ENCODE peak calls at places on chromosomes 1 and 21, in eight cellular contexts. O is NCI-H2081, N is RCC 7860, H is BJ, G is DMS 273 treated with DMSO at 0.1 percent for 48 hours, W is HTR-8/SVneo, I is EL, X is Calu3. T is an unnamed sample.

GRCh38 chr1:157274698-157275534 is 136.7 kb upstream of the ETV3 start:
- DNase-seq in W (no peak), O (no peak), G (peak), X (no peak), N (no peak), H (peak), I (peak), T (no peak)

GRCh38 chr1:50704126-50704525 is 255.9 kb downstream of the FAF1 start:
- DNase-seq in I (peak), N (peak), H (no peak), W (peak), G (peak), X (peak), O (peak), T (peak)

GRCh38 chr1:178096421-178096820 is 2.5 kb downstream of the RASAL2 start:
- DNase-seq in G (no peak), X (no peak), H (no peak), O (no peak), I (peak), N (no peak), W (no peak), T (no peak)

GRCh38 chr1:202112864-202113689 is 9.6 kb upstream of the GPR37L1 start:
- DNase-seq in G (no peak), N (peak), I (peak), H (no peak), O (no peak), X (peak), W (no peak), T (peak)

GRCh38 chr1:64242895-64243756 is 39.7 kb downstream of the UBE2U start:
- DNase-seq in X (no peak), O (peak), I (peak), G (peak), W (no peak), H (no peak), N (peak), T (no peak)

GRCh38 chr1:58358311-58358710 is 188.2 kb downstream of the OMA1 start:
- DNase-seq in N (no peak), W (no peak), O (no peak), G (no peak), X (no peak), H (peak), I (peak), T (no peak)

GRCh38 chr1:179295356-179295755 is 1.8 kb downstream of the SOAT1 start:
- DNase-seq in N (no peak), I (no peak), X (peak), G (no peak), W (no peak), O (no peak), H (no peak), T (no peak)

GRCh38 chr1:223712856-223713494 is 636 bp downstream of the CAPN2 start:
- DNase-seq in H (no peak), N (no peak), X (peak), I (peak), O (no peak), W (no peak), G (no peak), T (no peak)

GRCh38 chr1:76891931-76892330 is 24.7 kb downstream of the ST6GALNAC5 start:
- DNase-seq in I (peak), N (no peak), W (no peak), X (no peak), O (no peak), H (peak), G (no peak), T (no peak)

GRCh38 chr1:108199781-108200626 is at the start of gene SLC25A24:
- DNase-seq in H (no peak), W (peak), X (peak), N (peak), I (peak), G (peak), O (peak), T (peak)

GRCh38 chr1:197327776-197328364 is 59.8 kb downstream of the CRB1 start:
- DNase-seq in N (no peak), G (no peak), O (no peak), W (no peak), I (peak), H (no peak), X (no peak), T (no peak)

GRCh38 chr21:35989185-35989735 is 71.1 kb downstream of the SETD4 start:
- DNase-seq in N (no peak), W (no peak), O (no peak), H (no peak), G (no peak), X (no peak), I (no peak), T (peak)

GRCh38 chr1:161511756-161512060 is 6.5 kb downstream of the FCGR2A start:
- DNase-seq in G (no peak), N (no peak), H (no peak), O (no peak), X (no peak), W (no peak), I (no peak), T (no peak)

GRCh38 chr1:93960641-93961147 is 51.5 kb upstream of the GCLM start:
- DNase-seq in W (peak), G (no peak), X (no peak), I (no peak), O (no peak), H (peak), N (no peak), T (no peak)

GRCh38 chr1:168416220-168416619 is 127.6 kb downstream of the XCL2 start:
- DNase-seq in H (no peak), X (no peak), O (no peak), I (no peak), W (no peak), N (no peak), G (no peak), T (no peak)

GRCh38 chr1:43442756-43443155 is 11.0 kb downstream of the HYI start:
- DNase-seq in I (no peak), H (no peak), N (no peak), X (no peak), W (no peak), G (no peak), O (no peak), T (no peak)

GRCh38 chr1:156114919-156115513 is 505 bp downstream of the LMNA start:
- DNase-seq in H (no peak), W (no peak), N (peak), O (no peak), I (peak), G (no peak), X (no peak), T (no peak)

GRCh38 chr1:193143285-193143684 is 21.5 kb downstream of the CDC73 start:
- DNase-seq in X (no peak), O (no peak), G (peak), W (no peak), H (no peak), I (no peak), N (no peak), T (no peak)

GRCh38 chr1:228903573-228904122 is 168.4 kb downstream of the RHOU start:
- DNase-seq in O (no peak), N (no peak), W (no peak), H (no peak), G (no peak), X (no peak), I (no peak), T (no peak)

GRCh38 chr21:44810829-44811228 is 7.0 kb downstream of the SUMO3 start:
- DNase-seq in X (no peak), W (no peak), H (no peak), G (no peak), I (no peak), O (no peak), N (no peak), T (no peak)

GRCh38 chr1:41475859-41476567 is 8.5 kb downstream of the EDN2 start:
- DNase-seq in X (no peak), G (no peak), N (no peak), I (peak), O (no peak), W (no peak), H (no peak), T (no peak)

GRCh38 chr1:243447342-243447741 is 191.5 kb downstream of the SDCCAG8 start:
- DNase-seq in H (peak), O (no peak), I (no peak), W (no peak), N (no peak), G (no peak), X (no peak), T (peak)

GRCh38 chr21:17758703-17759102 is 60.5 kb downstream of the C21orf91 start:
- DNase-seq in I (no peak), X (no peak), N (no peak), O (no peak), H (no peak), G (no peak), W (no peak), T (no peak)

GRCh38 chr1:155085504-155086181 is 7.0 kb downstream of the EFNA3 start:
- DNase-seq in H (no peak), O (no peak), W (peak), X (peak), G (no peak), I (peak), N (peak), T (no peak)

GRCh38 chr21:41425954-41426655 is at the start of gene MX1:
- DNase-seq in G (no peak), X (peak), W (no peak), H (no peak), I (peak), O (no peak), N (no peak), T (peak)

GRCh38 chr1:208024406-208024805 is 113.5 kb upstream of the CD34 start:
- DNase-seq in H (no peak), W (no peak), G (no peak), N (no peak), I (no peak), O (no peak), X (no peak), T (no peak)

GRCh38 chr1:31726715-31727114 is 22.9 kb upstream of the COL16A1 start:
- DNase-seq in I (no peak), N (no peak), X (no peak), O (no peak), W (no peak), H (no peak), G (no peak), T (no peak)

T was measured in AG09319.